ENCODE peak calls at places on chromosomes 16 and 17, in five cellular contexts. One of them, this sample, is unnamed.

GRCh38 chr16:84562174-84562815 is 55.6 kb downstream of the COTL1 start:
- DNase-seq in mesothelial cell of epicardium: no peak
- DNase-seq in nephron progenitor cell: no peak
- DNase-seq in PC-3: no peak
- DNase-seq in CD8-positive, alpha-beta T cell: no peak
- DNase-seq in this sample: peak

GRCh38 chr17:80667462-80668277 is 123.0 kb downstream of the RPTOR start:
- DNase-seq in PC-3: no peak
- DNase-seq in mesothelial cell of epicardium: no peak
- DNase-seq in CD8-positive, alpha-beta T cell: peak
- DNase-seq in nephron progenitor cell: no peak
- DNase-seq in this sample: no peak

GRCh38 chr17:42203354-42203753 is 9.1 kb upstream of the GHDC start:
- DNase-seq in PC-3: no peak
- DNase-seq in nephron progenitor cell: no peak
- DNase-seq in CD8-positive, alpha-beta T cell: no peak
- DNase-seq in mesothelial cell of epicardium: no peak
- DNase-seq in this sample: no peak

GRCh38 chr17:45370949-45371413 is 54.2 kb upstream of the MAP3K14 start:
- DNase-seq in PC-3: peak
- DNase-seq in mesothelial cell of epicardium: no peak
- DNase-seq in CD8-positive, alpha-beta T cell: no peak
- DNase-seq in nephron progenitor cell: no peak
- DNase-seq in this sample: no peak

GRCh38 chr17:64156670-64157069 is 26.7 kb upstream of the ERN1 start:
- DNase-seq in CD8-positive, alpha-beta T cell: no peak
- DNase-seq in nephron progenitor cell: no peak
- DNase-seq in mesothelial cell of epicardium: no peak
- DNase-seq in PC-3: no peak
- DNase-seq in this sample: no peak

GRCh38 chr16:14399397-14400284 is 230.4 kb downstream of the PARN start:
- DNase-seq in mesothelial cell of epicardium: no peak
- DNase-seq in CD8-positive, alpha-beta T cell: no peak
- DNase-seq in nephron progenitor cell: peak
- DNase-seq in PC-3: peak
- DNase-seq in this sample: no peak

GRCh38 chr17:27530791-27531391 is 74.6 kb downstream of the KSR1 start:
- DNase-seq in nephron progenitor cell: no peak
- DNase-seq in mesothelial cell of epicardium: no peak
- DNase-seq in PC-3: no peak
- DNase-seq in CD8-positive, alpha-beta T cell: no peak
- DNase-seq in this sample: no peak

GRCh38 chr16:71343078-71343477 is 15.4 kb upstream of the CALB2 start:
- DNase-seq in PC-3: no peak
- DNase-seq in CD8-positive, alpha-beta T cell: no peak
- DNase-seq in nephron progenitor cell: no peak
- DNase-seq in mesothelial cell of epicardium: no peak
- DNase-seq in this sample: no peak

GRCh38 chr16:66944054-66944441 is 8.7 kb downstream of the CES2 start:
- DNase-seq in nephron progenitor cell: no peak
- DNase-seq in mesothelial cell of epicardium: no peak
- DNase-seq in PC-3: no peak
- DNase-seq in CD8-positive, alpha-beta T cell: no peak
- DNase-seq in this sample: no peak

GRCh38 chr16:68563631-68564366 is 24.7 kb downstream of the ZFP90 start:
- DNase-seq in PC-3: no peak
- DNase-seq in CD8-positive, alpha-beta T cell: no peak
- DNase-seq in mesothelial cell of epicardium: no peak
- DNase-seq in nephron progenitor cell: no peak
- DNase-seq in this sample: no peak

GRCh38 chr16:19393226-19394074 is 24.2 kb upstream of the TMC5 start:
- DNase-seq in nephron progenitor cell: no peak
- DNase-seq in mesothelial cell of epicardium: no peak
- DNase-seq in PC-3: peak
- DNase-seq in CD8-positive, alpha-beta T cell: no peak
- DNase-seq in this sample: no peak

GRCh38 chr16:85612191-85612800 is 826 bp upstream of the GSE1 start:
- DNase-seq in CD8-positive, alpha-beta T cell: peak
- DNase-seq in nephron progenitor cell: peak
- DNase-seq in mesothelial cell of epicardium: no peak
- DNase-seq in PC-3: peak
- DNase-seq in this sample: peak

GRCh38 chr17:43579570-43580140 is 33.5 kb upstream of the ETV4 start:
- DNase-seq in mesothelial cell of epicardium: no peak
- DNase-seq in CD8-positive, alpha-beta T cell: no peak
- DNase-seq in PC-3: peak
- DNase-seq in nephron progenitor cell: no peak
- DNase-seq in this sample: no peak

GRCh38 chr16:86078121-86078600 is 179.2 kb downstream of the IRF8 start:
- DNase-seq in CD8-positive, alpha-beta T cell: no peak
- DNase-seq in mesothelial cell of epicardium: no peak
- DNase-seq in PC-3: no peak
- DNase-seq in nephron progenitor cell: no peak
- DNase-seq in this sample: no peak

DNA sequence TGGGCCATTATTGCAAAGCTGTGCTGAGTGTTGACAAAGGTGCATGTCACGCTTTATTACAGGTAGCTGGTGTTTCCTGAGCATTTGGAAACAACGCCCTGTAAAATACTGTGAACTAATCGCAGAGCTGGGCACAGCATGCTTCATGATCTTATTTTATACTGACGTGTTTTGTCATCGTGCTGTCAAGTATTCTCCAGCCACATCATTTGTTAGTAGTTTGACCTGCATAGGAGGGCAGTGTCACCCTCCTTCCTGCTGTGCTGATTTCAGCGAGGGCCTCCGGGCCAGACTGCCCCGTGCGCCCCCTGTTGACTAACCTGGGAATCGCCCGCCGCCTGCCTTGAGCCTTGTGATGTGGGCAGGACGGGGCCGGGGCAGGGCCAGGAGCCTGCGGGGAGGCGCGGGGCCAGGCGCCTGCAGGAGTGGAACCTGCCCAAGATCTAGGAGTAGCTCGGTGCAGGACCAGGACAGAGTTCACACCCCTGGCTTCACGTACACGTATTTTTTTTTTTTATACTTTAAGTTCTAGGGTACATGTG is 820.7 kb downstream of the KCNJ18 start:
- DNase-seq in CD8-positive, alpha-beta T cell: no peak
- DNase-seq in PC-3: no peak
- DNase-seq in mesothelial cell of epicardium: no peak
- DNase-seq in nephron progenitor cell: no peak
- DNase-seq in this sample: no peak
- TF ChIP-seq CTCF in CD8-positive, alpha-beta T cell: no peak
- TF ChIP-seq CTCF in PC-3: no peak
- TF ChIP-seq CTCF in mesothelial cell of epicardium: no peak
- TF ChIP-seq CTCF in nephron progenitor cell: no peak
- TF ChIP-seq CTCF in this sample: no peak

GRCh38 chr16:57981636-57982035 is 10.7 kb upstream of the CNGB1 start:
- DNase-seq in nephron progenitor cell: no peak
- DNase-seq in mesothelial cell of epicardium: no peak
- DNase-seq in PC-3: no peak
- DNase-seq in CD8-positive, alpha-beta T cell: no peak
- DNase-seq in this sample: no peak

GRCh38 chr16:57982345-57982744 is 11.4 kb upstream of the CNGB1 start:
- DNase-seq in mesothelial cell of epicardium: no peak
- DNase-seq in PC-3: no peak
- DNase-seq in CD8-positive, alpha-beta T cell: no peak
- DNase-seq in nephron progenitor cell: no peak
- DNase-seq in this sample: no peak

GRCh38 chr16:57979006-57979585 is 8.2 kb upstream of the CNGB1 start:
- DNase-seq in nephron progenitor cell: no peak
- DNase-seq in CD8-positive, alpha-beta T cell: no peak
- DNase-seq in PC-3: no peak
- DNase-seq in mesothelial cell of epicardium: no peak
- DNase-seq in this sample: no peak

GRCh38 chr16:57976331-57976796 is 5.4 kb upstream of the CNGB1 start:
- DNase-seq in nephron progenitor cell: no peak
- DNase-seq in PC-3: no peak
- DNase-seq in mesothelial cell of epicardium: no peak
- DNase-seq in CD8-positive, alpha-beta T cell: no peak
- DNase-seq in this sample: no peak

GRCh38 chr16:57977418-57978069 is 6.6 kb upstream of the CNGB1 start:
- DNase-seq in nephron progenitor cell: no peak
- DNase-seq in PC-3: no peak
- DNase-seq in mesothelial cell of epicardium: no peak
- DNase-seq in CD8-positive, alpha-beta T cell: no peak
- DNase-seq in this sample: no peak
- TF ChIP-seq CTCF in nephron progenitor cell: no peak
- TF ChIP-seq CTCF in PC-3: no peak
- TF ChIP-seq CTCF in mesothelial cell of epicardium: no peak
- TF ChIP-seq CTCF in CD8-positive, alpha-beta T cell: no peak
- TF ChIP-seq CTCF in this sample: no peak

DNA sequence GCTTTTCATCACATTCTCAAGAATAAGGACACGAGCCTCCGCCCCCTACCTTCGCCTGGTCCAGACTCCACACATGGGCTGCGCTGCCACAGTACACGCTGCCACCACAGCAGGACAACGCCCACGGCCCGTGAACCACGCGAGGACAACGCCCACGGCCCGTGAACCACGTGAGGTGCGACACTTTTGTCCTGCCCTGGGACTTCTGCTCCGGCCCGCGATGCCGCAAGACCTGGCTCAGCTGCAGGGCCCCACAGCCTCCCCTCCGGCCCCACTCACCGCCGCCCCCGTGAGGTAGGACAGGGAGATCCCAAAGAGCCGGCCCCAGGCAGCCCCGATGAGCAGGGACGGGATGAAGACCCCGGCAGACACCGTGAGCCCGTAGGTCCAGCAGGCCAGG is 5.9 kb upstream of the CCDC154 start:
- DNase-seq in CD8-positive, alpha-beta T cell: no peak
- DNase-seq in nephron progenitor cell: no peak
- DNase-seq in PC-3: no peak
- DNase-seq in mesothelial cell of epicardium: no peak
- DNase-seq in this sample: no peak
- TF ChIP-seq CTCF in CD8-positive, alpha-beta T cell: no peak
- TF ChIP-seq CTCF in nephron progenitor cell: no peak
- TF ChIP-seq CTCF in PC-3: peak
- TF ChIP-seq CTCF in mesothelial cell of epicardium: no peak
- TF ChIP-seq CTCF in this sample: no peak

GRCh38 chr16:81143921-81144471 is 47.8 kb upstream of the GCSH start:
- DNase-seq in PC-3: no peak
- DNase-seq in CD8-positive, alpha-beta T cell: no peak
- DNase-seq in mesothelial cell of epicardium: no peak
- DNase-seq in nephron progenitor cell: no peak
- DNase-seq in this sample: no peak

GRCh38 chr16:81137754-81138153 is 41.6 kb upstream of the GCSH start:
- DNase-seq in CD8-positive, alpha-beta T cell: no peak
- DNase-seq in nephron progenitor cell: no peak
- DNase-seq in PC-3: no peak
- DNase-seq in mesothelial cell of epicardium: no peak
- DNase-seq in this sample: no peak

GRCh38 chr16:81142864-81143263 is 46.7 kb upstream of the GCSH start:
- DNase-seq in mesothelial cell of epicardium: no peak
- DNase-seq in CD8-positive, alpha-beta T cell: no peak
- DNase-seq in nephron progenitor cell: no peak
- DNase-seq in PC-3: no peak
- DNase-seq in this sample: no peak

GRCh38 chr16:81137012-81137335 is 40.8 kb upstream of the GCSH start:
- DNase-seq in PC-3: no peak
- DNase-seq in CD8-positive, alpha-beta T cell: no peak
- DNase-seq in mesothelial cell of epicardium: no peak
- DNase-seq in nephron progenitor cell: peak
- DNase-seq in this sample: no peak

DNA sequence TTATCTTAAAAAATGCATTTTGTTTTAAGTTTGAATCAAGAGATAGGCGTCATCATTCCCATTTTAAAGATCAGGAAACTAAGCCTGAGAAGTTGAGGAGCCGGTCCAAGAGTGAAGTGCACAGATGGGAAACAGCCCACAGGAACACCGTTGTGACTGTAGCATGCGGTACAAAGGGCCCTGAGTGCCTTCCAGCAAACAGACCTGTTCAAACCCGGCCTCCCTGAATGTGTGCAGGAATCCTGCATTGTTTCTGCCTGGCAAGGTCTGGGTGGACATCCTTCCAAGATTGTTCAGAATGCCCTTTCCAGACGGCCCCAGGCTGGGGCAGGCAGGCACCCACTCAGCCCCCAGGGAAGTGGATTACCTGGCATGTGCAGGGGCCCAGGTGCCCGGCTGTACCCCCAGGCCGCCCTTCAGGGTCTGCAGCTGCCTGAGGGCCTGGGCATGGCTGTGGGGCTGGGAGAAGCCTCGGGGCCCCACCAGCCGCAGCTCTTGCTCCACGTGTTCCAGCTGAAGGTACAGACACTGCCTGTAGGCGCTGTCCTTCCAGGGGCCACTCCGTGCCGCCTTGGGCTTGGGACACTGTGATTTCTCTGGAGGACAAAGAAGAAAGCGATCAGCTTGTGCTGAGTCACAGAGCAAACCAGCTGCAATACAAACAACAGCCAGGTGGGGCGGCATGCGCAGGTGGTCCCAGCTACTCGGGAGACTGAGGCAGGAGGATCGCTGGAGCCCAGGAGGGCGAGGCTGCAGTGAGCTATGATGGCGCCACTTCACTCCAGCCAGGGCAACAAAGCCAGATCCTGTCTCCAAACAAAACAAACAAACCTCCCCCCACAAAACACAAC is 45.0 kb upstream of the GCSH start:
- DNase-seq in nephron progenitor cell: no peak
- DNase-seq in mesothelial cell of epicardium: no peak
- DNase-seq in CD8-positive, alpha-beta T cell: no peak
- DNase-seq in PC-3: peak
- DNase-seq in this sample: no peak
- TF ChIP-seq CTCF in nephron progenitor cell: no peak
- TF ChIP-seq CTCF in mesothelial cell of epicardium: peak
- TF ChIP-seq CTCF in CD8-positive, alpha-beta T cell: no peak
- TF ChIP-seq CTCF in PC-3: peak
- TF ChIP-seq CTCF in this sample: no peak

GRCh38 chr16:50628156-50628802 is 52.8 kb downstream of the SNX20 start:
- DNase-seq in nephron progenitor cell: no peak
- DNase-seq in CD8-positive, alpha-beta T cell: no peak
- DNase-seq in PC-3: no peak
- DNase-seq in mesothelial cell of epicardium: no peak
- DNase-seq in this sample: no peak

GRCh38 chr16:50625374-50625773 is 55.7 kb downstream of the SNX20 start:
- DNase-seq in mesothelial cell of epicardium: no peak
- DNase-seq in PC-3: no peak
- DNase-seq in nephron progenitor cell: no peak
- DNase-seq in CD8-positive, alpha-beta T cell: no peak
- DNase-seq in this sample: no peak

GRCh38 chr16:50629334-50629733 is 51.8 kb downstream of the SNX20 start:
- DNase-seq in CD8-positive, alpha-beta T cell: no peak
- DNase-seq in mesothelial cell of epicardium: no peak
- DNase-seq in nephron progenitor cell: no peak
- DNase-seq in PC-3: no peak
- DNase-seq in this sample: no peak

GRCh38 chr16:50626868-50627267 is 54.2 kb downstream of the SNX20 start:
- DNase-seq in CD8-positive, alpha-beta T cell: no peak
- DNase-seq in PC-3: no peak
- DNase-seq in nephron progenitor cell: no peak
- DNase-seq in mesothelial cell of epicardium: no peak
- DNase-seq in this sample: no peak

GRCh38 chr16:50627419-50627818 is 53.7 kb downstream of the SNX20 start:
- DNase-seq in PC-3: no peak
- DNase-seq in mesothelial cell of epicardium: no peak
- DNase-seq in nephron progenitor cell: peak
- DNase-seq in CD8-positive, alpha-beta T cell: peak
- DNase-seq in this sample: peak
- TF ChIP-seq CTCF in PC-3: no peak
- TF ChIP-seq CTCF in mesothelial cell of epicardium: no peak
- TF ChIP-seq CTCF in nephron progenitor cell: peak
- TF ChIP-seq CTCF in CD8-positive, alpha-beta T cell: peak
- TF ChIP-seq CTCF in this sample: peak